ENCODE peak calls at places on chromosomes 4 and X, in six cellular contexts. M is IMR-90; D is stimulated activated CD8-positive, alpha-beta memory T cell treated with anti-CD3 and anti-CD28 coated beads, Interleukin-7, amount 100 ng/mL, for 4 hours; B is foreskin fibroblast; N is EL; Z is fibroblast of mammary gland. T is an unnamed sample.
A peak's percentile ranks its signal among the peaks of the same experiment; 100 is the strongest.

GRCh38 chr4:159429693-159430035 is 326.8 kb downstream of the RAPGEF2 start:
- DNase-seq in M (no peak), D (no peak), B (no peak), N (no peak), Z (no peak), T (no peak)

GRCh38 chr4:172514011-172514410 is 654.6 kb upstream of the GALNT7 start:
- DNase-seq in M (no peak), D (no peak), B (no peak), N (no peak), Z (no peak), T (no peak)

GRCh38 chr4:113452868-113453620 is 308.5 kb downstream of the CAMK2D start:
- DNase-seq in M (peak; percentile 79), D (no peak), B (no peak), N (no peak), Z (peak; percentile 41), T (no peak)

GRCh38 chrX:124223524-124223923 is 108.9 kb upstream of the TEX13D start:
- DNase-seq in M (no peak), D (no peak), B (no peak), N (no peak), Z (no peak), T (no peak)

GRCh38 chrX:13169688-13170087 is 125.3 kb upstream of the FAM9C start:
- DNase-seq in M (no peak), D (no peak), B (no peak), N (no peak), Z (no peak), T (no peak)

GRCh38 chr4:1194028-1194900 is 21.9 kb upstream of the SPON2 start:
- DNase-seq in M (peak; percentile 49), D (no peak), B (no peak), N (no peak), Z (peak; percentile 64), T (no peak)

GRCh38 chr4:87716350-87717041 is 66.4 kb downstream of the DMP1 start:
- DNase-seq in M (no peak), D (no peak), B (no peak), N (no peak), Z (peak; percentile 79), T (no peak)

GRCh38 chrX:104854790-104855340 is 288.9 kb downstream of the IL1RAPL2 start:
- DNase-seq in M (no peak), D (no peak), B (no peak), N (no peak), Z (peak; percentile 79), T (no peak)

T was measured in cortex of kidney.